ENCODE peak calls at places on chromosome 1, in four cellular contexts. I, X, P and Z are unnamed samples.

GRCh38 chr1:39899611-39900538 is 1.8 kb downstream of the MYCL start:
- DNase-seq in I (no peak), X (no peak), P (no peak), Z (no peak)

GRCh38 chr1:76070538-76070937 is 4.0 kb upstream of the ST6GALNAC3 start:
- DNase-seq in I (no peak), X (peak; percentile 51), P (peak; percentile 26), Z (no peak)

GRCh38 chr1:54945393-54945936 is 35.0 kb upstream of the TMEM61 start:
- DNase-seq in I (no peak), X (no peak), P (no peak), Z (no peak)

GRCh38 chr1:58936973-58937372 is 153.1 kb upstream of the JUN start:
- DNase-seq in I (no peak), X (no peak), P (no peak), Z (no peak)

GRCh38 chr1:72547412-72547811 is 265.1 kb upstream of the NEGR1 start:
- DNase-seq in I (peak; percentile 36), X (peak; percentile 40), P (no peak), Z (no peak)

GRCh38 chr1:197618065-197618464 is 157.2 kb downstream of the DENND1B start:
- DNase-seq in I (no peak), X (peak; percentile 50), P (peak; percentile 34), Z (peak; percentile 47)

GRCh38 chr1:31796707-31797106 is 19.1 kb downstream of the SPOCD1 start:
- DNase-seq in I (no peak), X (no peak), P (no peak), Z (peak; percentile 22)

GRCh38 chr1:205286335-205286950 is 35.1 kb downstream of the NUAK2 start:
- DNase-seq in I (no peak), X (peak; percentile 46), P (peak; percentile 36), Z (peak; percentile 41)

GRCh38 chr1:2233997-2234761 is 6.1 kb downstream of the SKI start:
- DNase-seq in I (no peak), X (peak; percentile 96), P (peak; percentile 87), Z (peak; percentile 99)

GRCh38 chr1:201267481-201268229 is 15.7 kb upstream of the PKP1 start:
- DNase-seq in I (no peak), X (peak; percentile 79), P (peak; percentile 85), Z (no peak)

GRCh38 chr1:39566441-39567137 is 10.0 kb downstream of the PABPC4 start:
- DNase-seq in I (no peak), X (no peak), P (no peak), Z (no peak)

DNA sequence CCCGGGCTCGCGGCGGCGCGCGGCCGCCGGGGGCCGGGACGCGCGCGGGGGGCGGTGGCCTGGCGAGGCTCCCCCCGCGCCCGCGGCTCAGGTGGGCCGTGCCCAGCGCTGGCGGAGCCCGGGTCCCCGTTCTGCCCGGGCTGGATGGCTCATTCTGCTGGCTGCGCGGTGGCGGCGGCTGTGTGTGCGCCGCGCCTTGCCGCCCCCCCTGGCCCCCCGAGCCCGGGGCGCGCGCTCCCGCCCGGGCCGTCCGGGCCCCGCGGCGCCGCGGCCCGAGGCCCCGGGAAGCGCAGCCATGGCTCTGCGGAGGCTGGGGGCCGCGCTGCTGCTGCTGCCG is at the start of gene EPHB2:
- DNase-seq in I (no peak), X (peak; percentile 19), P (peak; percentile 39), Z (peak; percentile 11)
- H3K4me3 ChIP-seq in I (peak within 1 kb of the TSS; percentile 42), X (peak within 1 kb of the TSS; percentile 40), P (peak within 1 kb of the TSS; percentile 70), Z (peak within 1 kb of the TSS; percentile 41)

GRCh38 chr1:64996541-64997257 is 30.4 kb upstream of the JAK1 start:
- DNase-seq in I (no peak), X (no peak), P (no peak), Z (no peak)

GRCh38 chr1:65001238-65001792 is 35.0 kb upstream of the JAK1 start:
- DNase-seq in I (no peak), X (peak; percentile 74), P (peak; percentile 68), Z (peak; percentile 55)

GRCh38 chr1:64995316-64995715 is 29.0 kb upstream of the JAK1 start:
- DNase-seq in I (no peak), X (no peak), P (no peak), Z (no peak)
- H3K4me3 ChIP-seq in I (no peak overlapping the region), X (no peak overlapping the region), P (no peak overlapping the region), Z (no peak overlapping the region)

GRCh38 chr1:62334434-62334833 is 15.2 kb upstream of the KANK4 start:
- DNase-seq in I (no peak), X (no peak), P (no peak), Z (no peak)

GRCh38 chr1:62337785-62338631 is 18.8 kb upstream of the KANK4 start:
- DNase-seq in I (no peak), X (no peak), P (no peak), Z (peak; percentile 22)

GRCh38 chr1:62336638-62337534 is 17.7 kb upstream of the KANK4 start:
- DNase-seq in I (no peak), X (no peak), P (no peak), Z (no peak)

GRCh38 chr1:62335656-62336055 is 16.4 kb upstream of the KANK4 start:
- DNase-seq in I (no peak), X (no peak), P (no peak), Z (no peak)

DNA sequence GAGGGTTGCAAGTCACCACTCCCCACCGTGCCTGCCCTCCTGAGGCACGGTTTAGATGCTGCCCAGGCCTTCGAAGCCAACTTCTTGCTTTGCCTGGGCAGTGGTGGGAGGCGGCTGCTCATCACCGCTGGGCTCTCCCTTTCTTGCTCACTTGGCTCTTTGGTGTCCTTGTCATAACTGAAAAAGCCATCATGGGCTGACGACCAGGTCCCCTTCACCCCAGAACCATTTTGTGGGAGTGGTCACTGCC is 18.2 kb upstream of the KANK4 start:
- DNase-seq in I (no peak), X (no peak), P (no peak), Z (no peak)
- H3K4me3 ChIP-seq in I (peak overlapping the region; percentile 22), X (no peak overlapping the region), P (no peak overlapping the region), Z (no peak overlapping the region)

GRCh38 chr1:224938652-224939051 is 9.2 kb downstream of the DNAH14 start:
- DNase-seq in I (no peak), X (no peak), P (no peak), Z (no peak)

GRCh38 chr1:224939844-224940425 is 10.5 kb downstream of the DNAH14 start:
- DNase-seq in I (no peak), X (no peak), P (no peak), Z (no peak)
- H3K4me3 ChIP-seq in I (no peak overlapping the region), X (no peak overlapping the region), P (no peak overlapping the region), Z (no peak overlapping the region)

GRCh38 chr1:27601321-27601770 is 2.6 kb downstream of the AHDC1 start:
- DNase-seq in I (no peak), X (no peak), P (no peak), Z (no peak)

GRCh38 chr1:27598902-27599528 is 4.9 kb downstream of the AHDC1 start:
- DNase-seq in I (no peak), X (peak; percentile 64), P (peak; percentile 77), Z (peak; percentile 76)

GRCh38 chr1:27598288-27598687 is 5.7 kb downstream of the AHDC1 start:
- DNase-seq in I (no peak), X (no peak), P (no peak), Z (peak; percentile 38)

GRCh38 chr1:27600500-27601175 is 3.3 kb downstream of the AHDC1 start:
- DNase-seq in I (no peak), X (no peak), P (peak; percentile 45), Z (no peak)

GRCh38 chr1:27599605-27600499 is 4.1 kb downstream of the AHDC1 start:
- DNase-seq in I (no peak), X (no peak), P (no peak), Z (no peak)
- H3K4me3 ChIP-seq in I (no peak overlapping the region), X (no peak overlapping the region), P (no peak overlapping the region), Z (no peak overlapping the region)

GRCh38 chr1:116465845-116466685 is 93.0 kb downstream of the ATP1A1 start:
- DNase-seq in I (no peak), X (no peak), P (no peak), Z (no peak)
- H3K4me3 ChIP-seq in I (no peak overlapping the region), X (no peak overlapping the region), P (no peak overlapping the region), Z (no peak overlapping the region)

DNA sequence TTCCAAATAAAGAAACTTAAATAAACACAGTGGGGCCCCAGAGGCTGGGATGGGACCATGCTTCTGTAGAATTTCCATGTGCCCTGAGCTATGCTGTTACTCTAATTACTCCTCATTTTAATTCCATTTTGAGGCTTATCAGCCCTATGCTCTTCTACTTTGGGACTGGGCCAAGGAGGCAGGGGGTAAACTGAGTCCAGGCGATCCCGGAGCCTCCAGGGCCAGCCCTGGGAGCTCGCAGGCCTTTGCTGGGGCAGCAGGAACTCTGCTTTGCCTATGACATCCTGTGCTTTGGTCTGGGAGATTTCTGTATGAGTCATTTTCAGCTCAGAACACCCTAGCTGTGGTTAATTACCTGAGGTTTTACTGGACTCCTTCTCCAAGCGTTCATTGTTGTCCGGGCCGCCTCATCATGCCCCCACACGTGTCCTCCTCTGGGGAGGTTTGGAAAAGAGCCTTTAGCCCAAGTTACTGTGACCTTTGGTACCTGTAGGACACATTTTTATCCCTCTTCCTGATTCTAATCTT is 95.7 kb downstream of the RHOU start:
- DNase-seq in I (no peak), X (peak; percentile 70), P (peak; percentile 65), Z (peak; percentile 51)
- H3K4me3 ChIP-seq in I (no peak overlapping the region), X (no peak overlapping the region), P (no peak overlapping the region), Z (no peak overlapping the region)